ENCODE peak calls at places on chromosomes 2 and 18, in ten cellular contexts. T is HCT116, G is IMR-90, V is right atrium auricular region, N is heart left ventricle, Z is A673, H is kidney, A is kidney epithelial cell, U is cardiac fibroblast, P is A549. Y is an unnamed sample.

GRCh38 chr2:148486655-148487054 is 157.9 kb upstream of the EPC2 start:
- DNase-seq in V (no peak), N (no peak), U (no peak), G (no peak), T (no peak), A (no peak), Z (no peak), P (no peak), H (no peak), Y (no peak)

GRCh38 chr2:23460983-23461382 is 76.0 kb downstream of the KLHL29 start:
- DNase-seq in T (no peak), H (no peak), N (no peak), U (no peak), G (no peak), A (no peak), V (peak), Z (no peak), P (no peak), Y (no peak)

GRCh38 chr2:165610591-165611029 is 141.1 kb downstream of the CSRNP3 start:
- DNase-seq in U (no peak), V (no peak), G (no peak), P (no peak), H (no peak), A (no peak), N (no peak), T (no peak), Z (peak), Y (no peak)

GRCh38 chr18:44093253-44093652 is 587.4 kb upstream of the SETBP1 start:
- DNase-seq in N (no peak), Z (no peak), H (no peak), T (no peak), A (no peak), P (no peak), G (no peak), U (peak), V (no peak), Y (no peak)

GRCh38 chr2:44479127-44479887 is 117.6 kb downstream of the CAMKMT start:
- DNase-seq in Z (peak), N (peak), H (no peak), V (no peak), P (peak), A (peak), T (peak), U (peak), G (peak), Y (peak)

GRCh38 chr2:111252436-111252835 is 131.7 kb downstream of the BCL2L11 start:
- DNase-seq in T (no peak), H (no peak), G (peak), U (no peak), P (no peak), V (no peak), A (no peak), N (no peak), Z (no peak), Y (no peak)

GRCh38 chr18:10454800-10455550 is 540 bp downstream of the APCDD1 start:
- DNase-seq in N (peak), Z (peak), A (no peak), G (peak), U (peak), V (no peak), T (no peak), H (peak), P (peak), Y (no peak)

GRCh38 chr2:240956935-240957655 is 41.3 kb upstream of the SNED1 start:
- DNase-seq in T (no peak), P (no peak), N (no peak), U (no peak), Z (no peak), V (peak), G (no peak), H (peak), A (no peak), Y (no peak)

GRCh38 chr2:85705680-85706039 is 11.5 kb downstream of the GNLY start:
- DNase-seq in G (peak), N (no peak), Z (no peak), V (peak), H (no peak), P (peak), A (peak), T (peak), U (peak), Y (no peak)

GRCh38 chr2:26535663-26536275 is 57.8 kb upstream of the OTOF start:
- DNase-seq in V (no peak), T (no peak), A (no peak), U (no peak), G (no peak), Z (no peak), H (no peak), N (no peak), P (no peak), Y (no peak)

GRCh38 chr2:322326-322725 is 34.4 kb upstream of the ALKAL2 start:
- DNase-seq in Z (no peak), T (no peak), A (no peak), N (no peak), H (no peak), U (no peak), G (no peak), V (no peak), P (no peak), Y (no peak)

GRCh38 chr18:61896767-61897166 is 4.0 kb upstream of the RNF152 start:
- DNase-seq in Z (no peak), P (no peak), V (no peak), N (peak), H (peak), G (peak), U (peak), A (no peak), T (no peak), Y (no peak)

GRCh38 chr2:192887296-192887695 is 692.6 kb upstream of the TMEFF2 start:
- DNase-seq in V (no peak), A (no peak), U (no peak), Z (peak), H (no peak), G (no peak), T (no peak), P (no peak), N (no peak), Y (no peak)

GRCh38 chr2:196480653-196481322 is 158.7 kb upstream of the CCDC150 start:
- DNase-seq in P (no peak), U (no peak), Z (no peak), T (no peak), N (no peak), G (no peak), H (no peak), V (no peak), A (no peak), Y (no peak)

GRCh38 chr2:161237397-161238263 is 70.6 kb upstream of the PSMD14 start:
- DNase-seq in N (peak), G (peak), P (no peak), H (peak), A (no peak), T (no peak), Z (peak), U (peak), V (no peak), Y (no peak)

GRCh38 chr2:236047886-236048540 is 120.2 kb downstream of the GBX2 start:
- DNase-seq in V (no peak), P (peak), U (no peak), T (no peak), H (no peak), Z (no peak), A (peak), G (no peak), N (no peak), Y (peak)

GRCh38 chr2:109129356-109129920 is 433 bp downstream of the SH3RF3 start:
- DNase-seq in P (peak), Z (no peak), G (no peak), H (peak), A (no peak), V (no peak), U (peak), T (no peak), N (peak), Y (no peak)

GRCh38 chr2:105180491-105180972 is 61.0 kb upstream of the GPR45 start:
- DNase-seq in G (no peak), U (no peak), V (peak), N (no peak), A (no peak), P (no peak), H (no peak), T (no peak), Z (no peak), Y (no peak)

GRCh38 chr2:105181282-105181681 is 60.3 kb upstream of the GPR45 start:
- DNase-seq in N (no peak), Z (no peak), U (no peak), H (no peak), G (no peak), A (no peak), T (no peak), V (no peak), P (no peak), Y (no peak)

GRCh38 chr2:105177008-105177407 is 64.5 kb upstream of the GPR45 start:
- DNase-seq in P (no peak), H (no peak), T (no peak), N (no peak), G (no peak), U (no peak), A (no peak), Z (no peak), V (no peak), Y (no peak)

GRCh38 chr2:105177546-105178254 is 63.8 kb upstream of the GPR45 start:
- DNase-seq in T (no peak), G (no peak), Z (no peak), P (no peak), A (no peak), H (no peak), N (no peak), U (no peak), V (no peak), Y (no peak)

DNA sequence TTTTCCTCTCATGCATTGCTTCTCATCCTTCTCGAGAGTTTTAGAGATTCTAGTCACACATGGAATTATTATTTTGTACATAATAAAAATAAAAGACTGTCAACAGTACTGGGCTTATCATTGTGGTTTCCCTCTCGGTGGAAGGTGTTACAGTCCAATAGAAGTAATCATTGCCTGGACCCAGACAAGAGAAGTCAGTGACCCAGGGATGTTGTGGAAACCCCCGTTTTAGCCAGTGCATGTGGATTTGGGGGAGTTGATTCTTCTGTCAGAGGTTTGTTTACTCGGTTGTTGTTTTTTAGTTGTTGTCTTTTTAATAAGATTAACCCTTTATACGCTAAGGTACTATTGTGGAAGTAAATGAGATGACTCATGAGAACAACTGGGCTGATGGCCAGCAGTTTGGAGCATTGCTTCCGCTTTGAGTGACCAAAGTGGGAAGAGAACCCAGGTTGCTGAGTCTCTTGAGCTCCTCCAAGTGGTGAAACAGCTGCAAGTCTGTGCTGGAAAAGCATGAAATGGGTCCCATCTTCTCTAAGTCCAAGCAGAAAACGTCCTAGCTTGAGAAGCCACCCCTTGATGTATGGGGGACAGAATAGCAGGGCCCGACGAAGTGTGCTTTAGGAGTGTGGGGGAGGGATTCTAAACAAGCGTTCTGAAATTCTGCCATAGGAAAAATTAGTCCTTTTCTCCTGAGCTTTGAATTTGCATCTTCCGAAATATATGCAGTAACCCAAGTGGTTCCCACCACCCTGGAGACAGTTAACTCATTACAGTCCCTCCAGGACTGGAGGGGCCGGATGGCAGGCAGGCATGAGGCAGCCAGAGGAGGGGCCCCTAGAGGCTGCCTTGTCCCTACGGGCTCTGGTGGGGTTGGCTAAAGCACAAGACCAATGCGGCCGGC is 61.8 kb upstream of the GPR45 start:
- DNase-seq in G (peak), U (peak), H (peak), P (peak), Z (peak), N (peak), T (peak), V (peak), A (peak), Y (peak)
- TF ChIP-seq CTCF in G (peak), U (peak), H (peak), P (peak), Z (peak), N (peak), T (peak), V (no peak), A (peak), Y (peak)

GRCh38 chr18:23357992-23358594 is 95.0 kb upstream of the RIOK3 start:
- DNase-seq in T (no peak), V (peak), P (no peak), H (peak), Z (peak), U (peak), N (peak), G (no peak), A (no peak), Y (no peak)
- H3K4me3 ChIP-seq in T (no peak), V (no peak), P (no peak), H (peak), Z (no peak), U (no peak), N (no peak), G (no peak), A (no peak), Y (no peak)

GRCh38 chr2:13141315-13141714 is 424.6 kb downstream of the TRIB2 start:
- DNase-seq in A (no peak), U (no peak), Z (no peak), T (no peak), N (no peak), G (no peak), V (no peak), P (no peak), H (no peak), Y (no peak)
- TF ChIP-seq CTCF in A (no peak), U (no peak), Z (no peak), T (no peak), N (no peak), G (no peak), V (no peak), P (no peak), H (no peak), Y (no peak)

GRCh38 chr2:104854507-104855173 is 725 bp downstream of the POU3F3 start:
- DNase-seq in Z (no peak), V (no peak), U (no peak), G (no peak), N (no peak), H (no peak), T (no peak), A (no peak), P (no peak), Y (no peak)

GRCh38 chr2:104853401-104853925 is 452 bp upstream of the POU3F3 start:
- DNase-seq in U (no peak), Z (no peak), T (no peak), P (no peak), H (no peak), V (no peak), N (no peak), G (no peak), A (no peak), Y (no peak)

GRCh38 chr2:104855174-104856085 is 1.5 kb downstream of the POU3F3 start:
- DNase-seq in N (no peak), G (no peak), U (no peak), V (no peak), A (no peak), T (no peak), H (peak), Z (no peak), P (no peak), Y (no peak)

GRCh38 chr2:104852161-104852689 is 1.7 kb upstream of the POU3F3 start:
- DNase-seq in H (peak), T (no peak), V (no peak), Z (no peak), A (no peak), P (no peak), G (no peak), U (no peak), N (no peak), Y (no peak)

GRCh38 chr2:104853926-104854506 is at the start of gene POU3F3:
- DNase-seq in U (no peak), P (peak), V (no peak), Z (peak), A (peak), H (peak), G (no peak), N (peak), T (no peak), Y (no peak)
- H3K4me3 ChIP-seq in U (no peak), P (peak), V (peak), Z (peak), A (peak), H (peak), G (peak), N (no peak), T (no peak), Y (peak)

DNA sequence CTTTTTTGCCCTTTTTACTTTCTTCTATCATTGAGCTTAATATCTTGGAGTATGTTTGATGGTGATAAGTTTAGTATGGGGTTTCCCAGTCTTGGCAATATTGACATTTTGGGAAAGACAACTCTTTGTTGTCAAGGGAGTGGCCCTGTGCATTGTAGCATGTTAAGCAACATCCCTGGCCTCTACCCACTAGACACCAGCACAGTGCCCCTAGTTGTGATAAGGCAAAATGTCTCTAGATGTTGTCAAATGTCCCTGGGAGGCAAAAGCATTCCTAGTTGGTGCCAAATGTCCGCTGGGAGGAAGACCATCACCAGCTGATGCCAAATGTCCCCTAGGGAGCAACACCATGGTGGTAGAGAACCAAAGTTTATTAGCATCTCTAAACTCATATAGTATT is 28.2 kb downstream of the GULP1 start:
- DNase-seq in H (no peak), Z (no peak), T (no peak), A (no peak), P (peak), N (no peak), V (no peak), U (no peak), G (no peak), Y (no peak)
- TF ChIP-seq CTCF in H (no peak), Z (peak), T (peak), A (no peak), P (no peak), N (no peak), V (no peak), U (no peak), G (no peak), Y (no peak)

DNA sequence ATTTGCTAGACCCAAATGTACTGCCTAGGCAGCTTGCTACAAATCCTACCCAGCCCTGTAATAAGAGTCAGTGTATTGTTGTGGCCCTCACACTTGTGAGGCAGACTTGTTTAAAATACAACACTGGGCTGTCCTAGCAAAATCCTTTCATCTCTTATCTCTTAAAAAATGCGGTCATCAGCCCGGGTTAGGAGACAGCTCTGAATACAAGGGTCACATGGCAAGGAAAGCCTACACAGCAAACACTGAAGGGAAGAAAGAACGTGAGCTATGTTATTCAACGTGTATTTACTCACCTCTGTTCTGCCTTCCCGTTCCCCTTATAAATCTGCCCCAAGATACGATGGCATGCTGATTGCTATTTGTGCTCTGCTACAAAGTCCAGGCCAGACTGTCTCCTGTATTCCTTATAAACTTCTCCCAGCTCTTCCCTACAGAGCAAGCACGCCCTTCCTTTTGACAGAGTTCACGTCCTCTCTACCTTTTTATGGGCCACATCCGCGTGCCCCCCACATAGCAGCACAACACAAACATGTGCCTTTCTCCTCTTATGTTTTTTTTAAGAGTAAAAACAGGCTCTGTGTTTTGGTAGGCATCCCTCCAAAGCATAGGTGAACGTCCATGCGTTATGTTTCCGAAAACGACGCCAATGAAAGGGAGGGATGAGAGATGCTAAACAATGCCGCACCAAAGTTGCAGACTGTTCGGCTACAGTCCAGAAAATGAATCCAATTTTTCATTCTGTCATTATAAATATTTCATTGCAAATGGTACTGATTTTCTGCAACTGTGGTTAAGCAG is 274.8 kb downstream of the ZNF521 start:
- DNase-seq in N (no peak), T (no peak), U (no peak), P (no peak), Z (no peak), A (no peak), V (no peak), H (no peak), G (no peak), Y (no peak)
- H3K4me3 ChIP-seq in N (no peak), T (no peak), U (no peak), P (no peak), Z (no peak), A (no peak), V (no peak), H (no peak), G (no peak), Y (no peak)

DNA sequence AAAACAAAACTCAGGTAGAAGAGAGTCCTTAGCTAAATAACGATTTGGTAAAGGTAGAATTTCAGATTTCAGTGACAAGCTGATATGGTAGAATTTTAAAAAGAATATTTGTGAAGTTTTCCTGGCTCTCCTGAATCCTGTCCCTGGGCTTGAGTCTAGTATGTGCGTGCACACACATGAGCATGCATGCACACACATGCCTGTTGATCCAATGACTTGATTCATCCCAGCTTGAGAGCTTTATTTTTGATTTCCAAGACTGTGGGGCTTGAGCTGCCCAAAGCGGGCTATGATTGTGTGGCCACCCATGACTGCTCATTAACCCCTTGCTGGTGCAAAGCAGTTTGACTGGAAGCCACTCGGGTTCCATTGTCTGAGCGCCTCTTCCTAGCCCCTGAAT is 9.0 kb downstream of the LIPG start:
- DNase-seq in G (no peak), V (no peak), N (no peak), Z (no peak), U (no peak), T (no peak), P (no peak), H (no peak), A (no peak), Y (no peak)
- TF ChIP-seq CTCF in G (no peak), V (no peak), N (no peak), Z (no peak), U (no peak), T (no peak), P (no peak), H (no peak), A (no peak), Y (no peak)

GRCh38 chr2:64792995-64793639 is 139.4 kb upstream of the SERTAD2 start:
- DNase-seq in U (no peak), Z (no peak), A (no peak), N (no peak), T (no peak), V (no peak), P (no peak), H (no peak), G (peak), Y (no peak)

GRCh38 chr2:64795024-64795592 is 141.4 kb upstream of the SERTAD2 start:
- DNase-seq in T (no peak), U (no peak), H (no peak), A (no peak), V (no peak), N (no peak), G (no peak), Z (no peak), P (no peak), Y (no peak)

GRCh38 chr2:64792310-64792709 is 138.6 kb upstream of the SERTAD2 start:
- DNase-seq in N (no peak), A (no peak), Z (no peak), G (peak), P (peak), V (no peak), T (no peak), H (no peak), U (no peak), Y (no peak)

GRCh38 chr2:64794426-64794995 is 140.8 kb upstream of the SERTAD2 start:
- DNase-seq in P (no peak), V (no peak), G (no peak), T (no peak), H (no peak), Z (no peak), N (no peak), A (no peak), U (no peak), Y (no peak)

DNA sequence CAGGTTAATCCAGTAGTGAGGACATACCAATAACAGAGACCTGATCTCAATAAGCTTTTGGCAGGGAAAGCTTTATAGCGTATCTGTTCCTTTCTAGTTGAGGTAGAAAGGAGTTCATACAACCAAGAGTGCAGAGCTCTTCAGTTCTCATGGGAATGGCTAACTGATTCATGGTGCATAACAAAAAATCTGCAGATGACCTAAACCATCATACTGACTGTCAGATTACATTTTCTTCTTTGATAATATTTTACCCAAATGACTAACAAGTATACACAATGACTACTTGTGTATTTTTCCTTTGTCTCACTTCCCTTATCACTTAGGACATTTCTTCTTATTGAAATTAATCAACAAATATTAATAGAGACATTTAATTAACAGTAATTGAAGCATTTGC is 140.0 kb upstream of the SERTAD2 start:
- DNase-seq in P (no peak), G (peak), N (no peak), U (no peak), Z (no peak), T (no peak), V (no peak), A (no peak), H (no peak), Y (no peak)
- H3K4me3 ChIP-seq in P (no peak), G (no peak), N (no peak), U (no peak), Z (no peak), T (no peak), V (no peak), A (no peak), H (no peak), Y (no peak)